ENCODE peak calls at places on chromosome 14, in four cellular contexts. Y is HL-60, T is GM12891, A is K562. E is an unnamed sample.

GRCh38 chr14:60210703-60211102 is 38.3 kb upstream of the PPM1A start:
- DNase-seq in Y (no peak), T (no peak), A (no peak), E (no peak)

GRCh38 chr14:68596211-68596610 is 196.7 kb downstream of the ZFP36L1 start:
- DNase-seq in Y (no peak), T (no peak), A (no peak), E (no peak)

GRCh38 chr14:90675399-90675798 is 140.8 kb downstream of the TTC7B start:
- DNase-seq in Y (no peak), T (no peak), A (no peak), E (no peak)

GRCh38 chr14:97382616-97383226 is 585.5 kb downstream of the VRK1 start:
- DNase-seq in Y (no peak), T (no peak), A (no peak), E (peak; percentile 28)

GRCh38 chr14:77151918-77152588 is 10.5 kb upstream of the ZDHHC22 start:
- DNase-seq in Y (no peak), T (peak; percentile 36), A (no peak), E (no peak)

GRCh38 chr14:39988939-39989338 is 556.7 kb upstream of the FBXO33 start:
- DNase-seq in Y (no peak), T (no peak), A (peak; percentile 1), E (no peak)

GRCh38 chr14:73460691-73461127 is 2.4 kb upstream of the NUMB start:
- DNase-seq in Y (no peak), T (no peak), A (peak; percentile 46), E (no peak)

GRCh38 chr14:28767851-28768548 is 1.4 kb downstream of the FOXG1 start:
- DNase-seq in Y (no peak), T (no peak), A (peak; percentile 69), E (no peak)

GRCh38 chr14:75022655-75023054 is 19.9 kb downstream of the EIF2B2 start:
- DNase-seq in Y (no peak), T (no peak), A (peak; percentile 19), E (no peak)
- TF ChIP-seq SPI1 in Y (no peak), T (no peak), A (no peak), E (no peak)

GRCh38 chr14:37586783-37587428 is 8.1 kb downstream of the FOXA1 start:
- DNase-seq in Y (no peak), T (no peak), A (no peak), E (no peak)
- TF ChIP-seq SPI1 in Y (no peak), T (no peak), A (no peak), E (no peak)

DNA sequence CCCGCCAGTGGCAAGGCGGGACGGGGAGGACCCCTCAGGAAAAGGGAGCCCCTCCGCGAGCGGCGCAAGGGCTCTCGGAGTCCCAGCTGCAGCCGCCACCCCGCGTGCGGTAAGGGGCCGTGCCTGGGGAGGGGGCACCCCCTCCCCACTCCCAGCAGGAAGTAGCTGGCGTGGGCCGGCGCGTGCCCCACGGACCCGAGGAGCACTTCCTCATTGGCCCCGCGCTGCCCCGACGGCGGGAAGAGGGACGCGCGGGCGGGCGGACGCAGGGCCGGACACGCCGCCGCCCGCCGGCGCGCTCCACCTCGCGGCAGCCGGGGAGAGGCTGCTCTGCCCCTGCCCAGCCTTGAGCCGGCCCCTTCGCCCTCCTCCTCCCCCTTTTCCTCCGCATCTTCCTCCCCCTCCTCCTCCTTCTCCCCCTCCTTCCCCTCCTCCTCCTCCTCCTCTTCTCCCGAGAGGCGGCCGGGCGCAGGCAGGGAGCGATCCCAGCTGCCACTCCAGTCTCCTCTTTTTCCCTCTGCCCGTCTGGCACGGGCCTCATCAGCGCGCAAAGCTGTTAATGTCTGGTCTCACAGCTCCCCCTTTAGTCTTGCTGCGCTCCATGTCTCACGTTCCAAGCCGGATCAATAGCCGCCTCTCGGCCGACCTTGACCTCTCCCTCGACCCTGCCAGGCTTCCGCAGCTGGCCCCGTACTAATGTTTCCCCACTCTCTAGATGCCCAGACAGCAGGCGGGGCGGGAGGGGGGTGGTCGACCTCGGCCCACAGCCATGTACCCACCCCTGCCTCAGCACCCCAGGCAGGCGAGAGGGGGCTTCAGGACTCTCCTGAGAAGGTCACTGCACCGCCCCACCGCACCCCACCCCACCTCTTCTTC is 2.6 kb upstream of the BCL11B start:
- DNase-seq in Y (peak; percentile 55), T (no peak), A (peak; percentile 10), E (no peak)
- TF ChIP-seq SPI1 in Y (peak; percentile 63), T (peak; percentile 35), A (no peak), E (peak; percentile 64)

DNA sequence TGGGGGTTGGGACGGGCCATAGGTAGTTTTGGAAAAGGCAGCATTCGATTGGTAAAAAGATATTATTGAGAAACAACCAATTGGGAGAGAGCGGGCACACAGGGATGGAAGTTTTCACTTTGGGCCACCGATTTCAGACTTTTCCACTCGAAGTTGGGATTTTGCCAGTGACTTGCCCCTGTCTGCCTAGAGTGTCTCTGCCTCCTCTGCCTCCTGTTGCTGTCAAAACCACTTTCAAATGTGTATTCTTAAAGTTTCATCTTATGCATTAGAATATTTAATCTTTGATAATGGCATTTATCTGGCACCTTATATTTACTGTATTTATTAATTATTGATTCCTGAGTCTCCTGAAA is 182.3 kb downstream of the FUT8 start:
- DNase-seq in Y (no peak), T (no peak), A (no peak), E (no peak)
- TF ChIP-seq SPI1 in Y (no peak), T (no peak), A (no peak), E (no peak)

DNA sequence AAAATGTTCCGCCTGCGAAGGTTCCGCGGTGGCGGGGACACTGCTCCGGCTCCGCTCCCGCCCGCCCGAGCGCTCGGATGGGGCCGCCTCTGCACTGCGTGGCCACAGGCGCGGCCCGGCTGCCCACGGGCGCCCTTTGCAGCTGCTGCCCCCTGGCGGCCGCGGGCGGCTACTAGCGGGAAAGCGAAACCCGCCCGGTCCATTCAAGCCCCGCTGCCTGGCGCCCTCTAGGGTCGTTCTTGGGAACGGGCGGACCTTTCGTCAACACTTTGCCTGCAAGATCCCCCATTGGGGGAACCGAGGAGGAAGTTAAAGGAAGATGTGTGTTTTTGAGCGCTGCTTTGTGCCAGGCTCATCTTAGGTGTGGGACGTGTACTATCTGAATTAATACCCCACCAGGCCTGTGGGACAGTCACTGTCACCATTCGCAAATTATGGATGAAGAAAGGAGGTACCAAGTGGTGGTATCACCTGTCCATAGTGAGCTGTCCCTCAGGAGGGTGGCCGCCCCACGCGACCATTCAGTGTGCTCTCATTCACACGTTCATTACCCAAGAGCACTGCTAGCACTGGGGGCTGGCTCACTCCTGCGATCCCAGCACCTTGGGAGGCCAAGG is 19.4 kb downstream of the GPR132 start:
- DNase-seq in Y (peak; percentile 77), T (peak; percentile 96), A (peak; percentile 87), E (no peak)
- TF ChIP-seq SPI1 in Y (no peak), T (no peak), A (no peak), E (no peak)

DNA sequence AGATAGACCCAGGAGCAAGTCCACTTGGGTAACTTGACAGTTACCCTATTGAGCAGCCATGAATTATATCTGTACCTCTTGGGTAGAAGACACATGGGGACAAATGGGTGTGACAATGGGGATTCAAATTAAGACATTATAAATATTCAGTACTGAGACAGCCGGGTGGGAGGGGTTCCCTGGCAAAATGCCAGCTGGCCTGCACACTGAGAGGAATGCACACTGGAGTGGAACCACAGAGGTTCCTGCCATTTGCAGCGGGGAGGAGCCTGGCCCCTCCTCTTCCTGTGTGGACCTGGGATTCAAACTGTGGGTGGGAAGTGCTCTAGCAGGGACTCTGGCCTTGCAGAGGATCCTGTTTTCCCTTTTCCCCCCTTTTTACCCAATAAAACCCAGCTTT is 118.7 kb upstream of the CDKN3 start:
- DNase-seq in Y (no peak), T (no peak), A (peak; percentile 9), E (no peak)
- TF ChIP-seq SPI1 in Y (no peak), T (no peak), A (no peak), E (no peak)

GRCh38 chr14:95887351-95887750 is 10.7 kb downstream of the TUNAR start:
- DNase-seq in Y (no peak), T (no peak), A (no peak), E (no peak)
- TF ChIP-seq SPI1 in Y (no peak), T (no peak), A (no peak), E (no peak)

DNA sequence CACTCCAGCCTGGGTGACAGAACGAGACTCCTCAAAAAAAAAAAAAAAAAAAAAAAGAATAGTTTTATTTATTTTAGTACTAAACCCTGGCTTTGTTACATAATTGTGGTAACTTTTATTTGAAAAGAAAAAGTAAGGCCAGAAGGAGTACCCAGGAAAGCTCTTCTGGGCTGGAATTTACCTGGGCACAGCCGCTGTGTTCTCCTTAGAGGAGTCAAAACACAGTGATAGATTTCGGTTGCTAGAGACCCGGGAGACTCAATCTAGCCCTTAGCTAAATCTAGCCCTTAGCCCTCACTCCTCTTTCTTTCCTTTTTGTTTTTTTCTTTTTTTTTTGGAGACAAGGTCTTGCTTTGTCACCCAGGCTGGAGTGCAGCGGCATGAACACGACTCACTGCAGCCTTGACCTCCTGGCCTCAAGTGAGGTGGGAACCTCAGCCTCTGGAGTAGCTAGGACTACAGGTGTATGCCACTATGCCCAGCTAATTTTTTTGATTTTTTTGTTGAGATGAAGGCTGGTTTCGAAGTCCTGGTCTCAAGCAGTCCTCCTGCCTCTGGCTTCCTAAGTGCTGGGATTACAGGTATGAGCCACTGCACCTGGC is 49.7 kb downstream of the SYNE2 start:
- DNase-seq in Y (no peak), T (no peak), A (no peak), E (no peak)
- TF ChIP-seq SPI1 in Y (no peak), T (no peak), A (no peak), E (no peak)

GRCh38 chr14:21298358-21298757 is 18.5 kb downstream of the RPGRIP1 start:
- DNase-seq in Y (no peak), T (no peak), A (peak; percentile 20), E (no peak)

GRCh38 chr14:21302013-21302857 is 22.4 kb downstream of the RPGRIP1 start:
- DNase-seq in Y (no peak), T (no peak), A (no peak), E (no peak)

GRCh38 chr14:21299562-21300130 is 19.8 kb downstream of the RPGRIP1 start:
- DNase-seq in Y (no peak), T (no peak), A (peak; percentile 50), E (no peak)

GRCh38 chr14:21300892-21301291 is 21.0 kb downstream of the RPGRIP1 start:
- DNase-seq in Y (peak; percentile 16), T (peak; percentile 41), A (no peak), E (no peak)
- TF ChIP-seq SPI1 in Y (no peak), T (no peak), A (no peak), E (no peak)

DNA sequence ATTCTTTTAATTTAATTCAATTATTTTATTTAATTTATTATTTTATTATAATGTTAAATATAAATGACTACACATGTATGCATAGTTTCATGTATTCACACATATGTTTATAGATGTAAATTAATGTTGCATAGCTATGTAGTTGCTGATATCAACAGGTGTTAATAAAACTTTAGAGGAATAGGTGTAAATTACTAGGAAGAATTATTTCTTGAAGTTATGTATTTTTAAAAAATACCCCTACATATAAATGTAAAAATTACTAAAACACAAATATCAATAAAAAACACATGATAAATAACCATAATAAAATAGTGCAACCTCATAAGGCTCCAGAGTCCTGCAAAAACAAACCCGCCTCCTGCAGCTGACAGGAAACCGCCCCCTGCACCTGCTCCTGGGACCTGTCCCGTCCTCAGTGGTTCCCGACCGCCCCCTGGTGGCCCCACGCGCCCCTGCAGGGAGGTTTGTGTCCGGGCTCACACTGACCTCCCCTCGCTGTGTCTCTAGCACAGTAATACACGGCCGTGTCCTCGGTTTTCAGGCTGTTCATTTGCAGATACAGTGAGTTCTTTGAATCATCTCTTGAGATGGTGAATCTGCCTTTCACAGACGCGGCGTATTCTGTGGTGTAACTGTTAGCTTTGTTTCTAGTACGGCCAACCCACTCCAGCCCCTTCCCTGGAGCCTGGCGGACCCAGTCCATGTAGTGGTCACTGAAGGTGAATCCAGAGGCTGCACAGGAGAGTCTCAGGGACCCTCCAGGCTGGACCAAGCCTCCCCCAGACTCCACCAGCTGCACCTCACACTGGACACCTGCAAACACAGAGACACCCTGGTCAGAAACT is 1264.0 kb downstream of the TMEM121 start:
- DNase-seq in Y (peak; percentile 26), T (peak; percentile 41), A (peak; percentile 42), E (no peak)
- TF ChIP-seq SPI1 in Y (no peak), T (no peak), A (no peak), E (no peak)